ENCODE peak calls at places on chromosomes 6 and 20, in nine cellular contexts. R, O, S, Z, E, C, M, F and K are unnamed samples.

GRCh38 chr6:39057251-39058155 is 8.9 kb downstream of the GLP1R start:
- DNase-seq in C (no peak), O (no peak), S (no peak), E (no peak), M (no peak), Z (no peak), F (no peak), R (peak), K (no peak)

GRCh38 chr6:131199568-131200272 is 64.5 kb downstream of the AKAP7 start:
- DNase-seq in M (peak), E (no peak), Z (peak), C (peak), R (no peak), O (peak), S (peak), F (peak), K (peak)

GRCh38 chr20:36744764-36745191 is 1.1 kb downstream of the NDRG3 start:
- DNase-seq in O (no peak), F (no peak), C (no peak), E (no peak), R (no peak), Z (no peak), S (no peak), M (peak), K (peak)

GRCh38 chr6:127550403-127550802 is 26.6 kb upstream of the C6orf58 start:
- DNase-seq in C (no peak), Z (no peak), M (no peak), E (no peak), F (peak), R (no peak), O (no peak), S (peak), K (no peak)

GRCh38 chr6:28383235-28384142 is 16.1 kb downstream of the ZSCAN12 start:
- DNase-seq in Z (peak), R (peak), M (peak), C (no peak), F (no peak), S (peak), O (peak), E (no peak), K (peak)

GRCh38 chr6:53043626-53044025 is 21.6 kb upstream of the FBXO9 start:
- DNase-seq in E (no peak), Z (no peak), R (no peak), S (peak), F (no peak), C (no peak), M (no peak), O (no peak), K (no peak)

GRCh38 chr6:127520061-127520460 is 926 bp upstream of the MTCL3 start:
- DNase-seq in F (no peak), C (no peak), O (no peak), S (peak), E (no peak), Z (no peak), M (peak), R (no peak), K (no peak)

GRCh38 chr20:64055893-64056638 is 6.6 kb upstream of the SOX18 start:
- DNase-seq in S (no peak), C (no peak), Z (no peak), M (no peak), R (no peak), F (no peak), E (no peak), O (no peak), K (no peak)

GRCh38 chr6:11414564-11414963 is 123.0 kb upstream of the TMEM170B start:
- DNase-seq in S (peak), O (no peak), M (no peak), F (no peak), Z (no peak), R (no peak), E (no peak), C (no peak), K (no peak)

GRCh38 chr20:23622839-23623343 is 14.9 kb downstream of the CST3 start:
- DNase-seq in C (no peak), O (no peak), E (peak), Z (no peak), S (peak), R (peak), M (no peak), F (peak), K (no peak)

GRCh38 chr6:16897669-16898068 is 136.4 kb upstream of the ATXN1 start:
- DNase-seq in M (no peak), O (no peak), C (no peak), S (no peak), E (no peak), F (no peak), Z (no peak), R (no peak), K (no peak)

GRCh38 chr6:15500078-15500740 is 162.6 kb downstream of the DTNBP1 start:
- DNase-seq in C (no peak), S (no peak), E (no peak), F (no peak), R (peak), O (no peak), M (no peak), Z (no peak), K (no peak)